ENCODE peak calls at places on chromosomes 3 and 15, in eight cellular contexts. G, H, Z, V, N, I, R and C are unnamed samples.

GRCh38 chr3:16865335-16865734 is 19.4 kb upstream of the PLCL2 start:
- DNase-seq in G (no peak), H (no peak), Z (no peak), V (no peak), N (no peak), I (no peak), R (no peak), C (no peak)

GRCh38 chr3:64178419-64178818 is 46.8 kb downstream of the PRICKLE2 start:
- DNase-seq in G (no peak), H (no peak), Z (no peak), V (no peak), N (no peak), I (no peak), R (no peak), C (no peak)

GRCh38 chr3:49006591-49007067 is 562 bp upstream of the WDR6 start:
- DNase-seq in G (no peak), H (no peak), Z (peak; percentile 49), V (no peak), N (peak; percentile 70), I (peak; percentile 77), R (peak; percentile 23), C (no peak)

GRCh38 chr3:77795013-77795412 is 755.1 kb downstream of the ROBO2 start:
- DNase-seq in G (no peak), H (no peak), Z (no peak), V (no peak), N (no peak), I (no peak), R (no peak), C (no peak)

GRCh38 chr3:50339485-50340196 is 995 bp downstream of the RASSF1 start:
- DNase-seq in G (no peak), H (no peak), Z (no peak), V (no peak), N (no peak), I (peak; percentile 42), R (no peak), C (no peak)

GRCh38 chr3:196179380-196180308 is 31.6 kb downstream of the ZDHHC19 start:
- DNase-seq in G (no peak), H (peak; percentile 29), Z (peak; percentile 47), V (no peak), N (no peak), I (no peak), R (no peak), C (peak; percentile 51)

GRCh38 chr15:51038258-51039042 is 56.3 kb downstream of the TNFAIP8L3 start:
- DNase-seq in G (no peak), H (no peak), Z (no peak), V (no peak), N (no peak), I (no peak), R (no peak), C (peak; percentile 18)

GRCh38 chr3:153195480-153195879 is 33.5 kb downstream of the RAP2B start:
- DNase-seq in G (no peak), H (no peak), Z (no peak), V (no peak), N (no peak), I (no peak), R (no peak), C (no peak)

GRCh38 chr3:49005998-49006397 is 1.2 kb upstream of the WDR6 start:
- DNase-seq in G (no peak), H (no peak), Z (no peak), V (no peak), N (peak; percentile 56), I (no peak), R (no peak), C (no peak)

GRCh38 chr3:100335137-100335833 is 728 bp downstream of the NIT2 start:
- DNase-seq in G (peak; percentile 53), H (no peak), Z (no peak), V (no peak), N (no peak), I (peak; percentile 28), R (no peak), C (no peak)

GRCh38 chr3:19346734-19347133 is 198.4 kb downstream of the KCNH8 start:
- DNase-seq in G (no peak), H (no peak), Z (no peak), V (no peak), N (no peak), I (no peak), R (no peak), C (no peak)

GRCh38 chr15:31260646-31261265 is 65.9 kb upstream of the KLF13 start:
- DNase-seq in G (no peak), H (no peak), Z (no peak), V (peak; percentile 67), N (no peak), I (no peak), R (no peak), C (no peak)

GRCh38 chr15:90710436-90710835 is 6.7 kb upstream of the BLM start:
- DNase-seq in G (no peak), H (no peak), Z (no peak), V (no peak), N (no peak), I (no peak), R (no peak), C (no peak)

GRCh38 chr15:70473623-70474366 is 289.6 kb downstream of the UACA start:
- DNase-seq in G (no peak), H (no peak), Z (no peak), V (no peak), N (no peak), I (no peak), R (no peak), C (no peak)

GRCh38 chr3:123758081-123758564 is 126.0 kb downstream of the MYLK start:
- DNase-seq in G (no peak), H (peak; percentile 81), Z (no peak), V (no peak), N (no peak), I (no peak), R (no peak), C (peak; percentile 11)

GRCh38 chr15:85878866-85879265 is 84.1 kb upstream of the KLHL25 start:
- DNase-seq in G (no peak), H (no peak), Z (no peak), V (no peak), N (no peak), I (no peak), R (no peak), C (no peak)

GRCh38 chr3:184314700-184315505 is 497 bp downstream of the EIF4G1 start:
- DNase-seq in G (no peak), H (peak; percentile 70), Z (peak; percentile 92), V (peak; percentile 90), N (peak; percentile 91), I (peak; percentile 88), R (peak; percentile 87), C (peak; percentile 45)

GRCh38 chr3:178706411-178706810 is 170.2 kb downstream of the KCNMB2 start:
- DNase-seq in G (no peak), H (no peak), Z (no peak), V (no peak), N (no peak), I (no peak), R (no peak), C (peak; percentile 39)

GRCh38 chr15:66496951-66497501 is 536 bp downstream of the SNAPC5 start:
- DNase-seq in G (no peak), H (no peak), Z (no peak), V (no peak), N (no peak), I (no peak), R (no peak), C (no peak)

GRCh38 chr15:39131605-39132004 is 449.3 kb upstream of the THBS1 start:
- DNase-seq in G (no peak), H (no peak), Z (no peak), V (no peak), N (no peak), I (no peak), R (no peak), C (peak; percentile 50)

GRCh38 chr15:39132071-39132470 is 448.8 kb upstream of the THBS1 start:
- DNase-seq in G (no peak), H (peak; percentile 77), Z (no peak), V (no peak), N (no peak), I (no peak), R (no peak), C (no peak)

GRCh38 chr15:39128746-39129145 is 452.1 kb upstream of the THBS1 start:
- DNase-seq in G (no peak), H (peak; percentile 57), Z (no peak), V (no peak), N (no peak), I (no peak), R (no peak), C (no peak)

GRCh38 chr15:39133201-39133600 is 447.7 kb upstream of the THBS1 start:
- DNase-seq in G (peak; percentile 26), H (peak; percentile 90), Z (no peak), V (no peak), N (no peak), I (no peak), R (no peak), C (no peak)

DNA sequence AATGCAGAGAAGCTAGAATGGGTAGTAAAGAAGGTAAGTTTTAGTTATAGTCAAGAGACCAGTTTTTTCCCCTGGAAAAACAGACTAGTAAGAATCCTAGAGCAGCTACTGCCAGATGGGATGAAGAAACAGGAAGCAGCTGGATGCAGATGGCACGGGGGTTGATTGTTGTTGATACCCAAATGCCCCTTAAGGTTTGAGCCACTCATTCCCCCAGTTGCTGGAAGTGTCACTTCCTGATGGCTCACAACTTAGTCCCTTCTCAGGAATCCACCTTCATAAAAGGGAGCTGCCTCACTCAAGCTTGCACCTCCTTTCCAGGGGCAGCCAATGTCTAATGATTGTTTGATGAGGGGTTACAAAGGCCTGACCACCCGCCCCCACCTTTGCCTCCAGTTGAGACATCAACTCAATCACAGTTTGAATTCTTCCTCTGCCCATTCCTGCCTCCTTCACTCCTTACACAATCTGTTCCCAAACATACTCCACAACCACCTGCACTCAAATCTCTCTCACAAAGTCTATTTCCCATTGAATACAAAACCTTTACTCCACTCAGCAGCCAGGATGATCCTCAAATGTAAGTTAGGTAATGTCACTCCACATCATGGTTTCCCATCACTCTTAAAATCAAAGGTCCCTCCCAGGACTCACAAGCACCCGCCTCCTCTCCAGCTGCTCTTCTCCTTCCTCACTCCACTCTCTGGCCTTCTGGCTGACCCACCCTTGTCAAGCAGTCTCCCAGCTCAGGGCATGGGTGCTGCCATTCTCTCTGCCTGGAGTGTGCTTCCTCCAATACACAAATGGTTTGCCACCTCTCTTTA is 450.1 kb upstream of the THBS1 start:
- DNase-seq in G (no peak), H (peak; percentile 37), Z (no peak), V (no peak), N (no peak), I (no peak), R (no peak), C (no peak)
- H3K4me1 ChIP-seq in G (peaks cover 73% of the 10 kb centered on the region), H (peaks cover 93% of the 10 kb centered on the region), Z (no peaks in the 10 kb centered on the region), V (peaks cover 12% of the 10 kb centered on the region), N (peaks cover 7% of the 10 kb centered on the region), I (peaks cover 7% of the 10 kb centered on the region), R (peaks cover 3% of the 10 kb centered on the region), C (peaks cover 32% of the 10 kb centered on the region)

GRCh38 chr3:170270282-170270891 is 48.2 kb downstream of the PRKCI start:
- DNase-seq in G (no peak), H (no peak), Z (no peak), V (no peak), N (no peak), I (no peak), R (no peak), C (no peak)
- H3K27ac ChIP-seq in G (no peak overlapping the region), H (no peak overlapping the region), Z (no peak overlapping the region), V (no peak overlapping the region), N (no peak overlapping the region), I (no peak overlapping the region), R (no peak overlapping the region), C (no peak overlapping the region)

GRCh38 chr3:141091416-141091815 is 40.3 kb downstream of the SPSB4 start:
- DNase-seq in G (no peak), H (no peak), Z (no peak), V (no peak), N (no peak), I (no peak), R (no peak), C (no peak)
- H3K4me1 ChIP-seq in G (no peaks in the 10 kb centered on the region), H (no peaks in the 10 kb centered on the region), Z (peaks cover 37% of the 10 kb centered on the region), V (peaks cover 26% of the 10 kb centered on the region), N (peaks cover 10% of the 10 kb centered on the region), I (peaks cover 2% of the 10 kb centered on the region), R (peaks cover 17% of the 10 kb centered on the region), C (no peaks in the 10 kb centered on the region)

GRCh38 chr3:9978664-9979349 is 7.8 kb downstream of the EMC3 start:
- DNase-seq in G (no peak), H (no peak), Z (no peak), V (no peak), N (no peak), I (no peak), R (no peak), C (no peak)
- H3K27ac ChIP-seq in G (peak overlapping the region; percentile 44), H (peak overlapping the region; percentile 18), Z (peak overlapping the region; percentile 91), V (peak overlapping the region; percentile 81), N (no peak overlapping the region), I (no peak overlapping the region), R (no peak overlapping the region), C (no peak overlapping the region)